ENCODE peak calls at places on chromosome 3, in five cellular contexts. One of them, this sample, is unnamed.

GRCh38 chr3:150005243-150006102 is 34.8 kb upstream of the PFN2 start:
- DNase-seq in DND-41: no peak
- DNase-seq in fibroblast of lung: peak
- DNase-seq in heart right ventricle: no peak
- DNase-seq in sigmoid colon: no peak
- DNase-seq in this sample: no peak

GRCh38 chr3:122694966-122695365 is 14.3 kb downstream of the PARP14 start:
- DNase-seq in DND-41: no peak
- DNase-seq in fibroblast of lung: no peak
- DNase-seq in heart right ventricle: no peak
- DNase-seq in sigmoid colon: no peak
- DNase-seq in this sample: peak

GRCh38 chr3:15535757-15536156 is 14.3 kb upstream of the COLQ start:
- DNase-seq in DND-41: peak
- DNase-seq in fibroblast of lung: no peak
- DNase-seq in heart right ventricle: no peak
- DNase-seq in sigmoid colon: no peak
- DNase-seq in this sample: peak

GRCh38 chr3:73813291-73813977 is 188.7 kb upstream of the PDZRN3 start:
- DNase-seq in DND-41: no peak
- DNase-seq in fibroblast of lung: peak
- DNase-seq in heart right ventricle: no peak
- DNase-seq in sigmoid colon: no peak
- DNase-seq in this sample: no peak

GRCh38 chr3:27574438-27574795 is 90.2 kb upstream of the SLC4A7 start:
- DNase-seq in DND-41: no peak
- DNase-seq in fibroblast of lung: no peak
- DNase-seq in heart right ventricle: no peak
- DNase-seq in sigmoid colon: no peak
- DNase-seq in this sample: no peak

GRCh38 chr3:42823351-42823750 is 14.1 kb downstream of the ACKR2 start:
- DNase-seq in DND-41: no peak
- DNase-seq in fibroblast of lung: peak
- DNase-seq in heart right ventricle: no peak
- DNase-seq in sigmoid colon: no peak
- DNase-seq in this sample: no peak

GRCh38 chr3:196775938-196776337 is 36.3 kb downstream of the PAK2 start:
- DNase-seq in DND-41: no peak
- DNase-seq in fibroblast of lung: no peak
- DNase-seq in heart right ventricle: no peak
- DNase-seq in sigmoid colon: no peak
- DNase-seq in this sample: no peak

GRCh38 chr3:183008799-183009198 is 28.5 kb upstream of the DCUN1D1 start:
- DNase-seq in DND-41: no peak
- DNase-seq in fibroblast of lung: peak
- DNase-seq in heart right ventricle: no peak
- DNase-seq in sigmoid colon: no peak
- DNase-seq in this sample: no peak

GRCh38 chr3:20608054-20608738 is 422.2 kb upstream of the SGO1 start:
- DNase-seq in DND-41: no peak
- DNase-seq in fibroblast of lung: no peak
- DNase-seq in heart right ventricle: no peak
- DNase-seq in sigmoid colon: no peak
- DNase-seq in this sample: no peak

GRCh38 chr3:100971776-100972175 is 21.4 kb downstream of the ABI3BP start:
- DNase-seq in DND-41: no peak
- DNase-seq in fibroblast of lung: no peak
- DNase-seq in heart right ventricle: no peak
- DNase-seq in sigmoid colon: no peak
- DNase-seq in this sample: no peak

GRCh38 chr3:193884652-193885051 is 251.3 kb upstream of the HES1 start:
- DNase-seq in DND-41: no peak
- DNase-seq in fibroblast of lung: no peak
- DNase-seq in heart right ventricle: no peak
- DNase-seq in sigmoid colon: peak
- DNase-seq in this sample: no peak

GRCh38 chr3:61570813-61571212 is 9.4 kb downstream of the PTPRG start:
- DNase-seq in DND-41: no peak
- DNase-seq in fibroblast of lung: no peak
- DNase-seq in heart right ventricle: no peak
- DNase-seq in sigmoid colon: no peak
- DNase-seq in this sample: no peak

GRCh38 chr3:54621181-54621580 is 306.7 kb downstream of the LRTM1 start:
- DNase-seq in DND-41: no peak
- DNase-seq in fibroblast of lung: no peak
- DNase-seq in heart right ventricle: no peak
- DNase-seq in sigmoid colon: no peak
- DNase-seq in this sample: no peak

GRCh38 chr3:71258116-71258515 is 325.4 kb downstream of the FOXP1 start:
- DNase-seq in DND-41: no peak
- DNase-seq in fibroblast of lung: peak
- DNase-seq in heart right ventricle: no peak
- DNase-seq in sigmoid colon: no peak
- DNase-seq in this sample: no peak

GRCh38 chr3:53023072-53023823 is 22.6 kb downstream of the SFMBT1 start:
- DNase-seq in DND-41: no peak
- DNase-seq in fibroblast of lung: no peak
- DNase-seq in heart right ventricle: no peak
- DNase-seq in sigmoid colon: no peak
- DNase-seq in this sample: no peak

GRCh38 chr3:72896996-72897757 is 9.3 kb downstream of the GXYLT2 start:
- DNase-seq in DND-41: no peak
- DNase-seq in fibroblast of lung: peak
- DNase-seq in heart right ventricle: no peak
- DNase-seq in sigmoid colon: no peak
- DNase-seq in this sample: no peak

GRCh38 chr3:172868565-172869172 is 118.1 kb downstream of the ECT2 start:
- DNase-seq in DND-41: no peak
- DNase-seq in fibroblast of lung: no peak
- DNase-seq in heart right ventricle: no peak
- DNase-seq in sigmoid colon: no peak
- DNase-seq in this sample: no peak

GRCh38 chr3:187238239-187238638 is 41.0 kb downstream of the RTP1 start:
- DNase-seq in DND-41: no peak
- DNase-seq in fibroblast of lung: no peak
- DNase-seq in heart right ventricle: no peak
- DNase-seq in sigmoid colon: no peak
- DNase-seq in this sample: no peak

GRCh38 chr3:175065492-175065891 is 206.4 kb downstream of the NAALADL2 start:
- DNase-seq in DND-41: no peak
- DNase-seq in fibroblast of lung: peak
- DNase-seq in heart right ventricle: no peak
- DNase-seq in sigmoid colon: no peak
- DNase-seq in this sample: no peak

GRCh38 chr3:12143949-12144504 is 14.7 kb downstream of the TIMP4 start:
- DNase-seq in DND-41: no peak
- DNase-seq in fibroblast of lung: peak
- DNase-seq in heart right ventricle: peak
- DNase-seq in sigmoid colon: peak
- DNase-seq in this sample: no peak

GRCh38 chr3:150721285-150722130 is 17.8 kb upstream of the ERICH6 start:
- DNase-seq in DND-41: peak
- DNase-seq in fibroblast of lung: peak
- DNase-seq in heart right ventricle: no peak
- DNase-seq in sigmoid colon: no peak
- DNase-seq in this sample: peak

GRCh38 chr3:129112308-129113052 is 9.1 kb downstream of the RAB43 start:
- DNase-seq in DND-41: peak
- DNase-seq in fibroblast of lung: peak
- DNase-seq in heart right ventricle: no peak
- DNase-seq in sigmoid colon: no peak
- DNase-seq in this sample: no peak

GRCh38 chr3:131551761-131552160 is 49.0 kb upstream of the MRPL3 start:
- DNase-seq in DND-41: no peak
- DNase-seq in fibroblast of lung: no peak
- DNase-seq in heart right ventricle: no peak
- DNase-seq in sigmoid colon: no peak
- DNase-seq in this sample: no peak

GRCh38 chr3:192923731-192924130 is 6.1 kb upstream of the MB21D2 start:
- DNase-seq in DND-41: no peak
- DNase-seq in fibroblast of lung: no peak
- DNase-seq in heart right ventricle: no peak
- DNase-seq in sigmoid colon: no peak
- DNase-seq in this sample: no peak

GRCh38 chr3:48426944-48427629 is 2.8 kb downstream of the PLXNB1 start:
- DNase-seq in DND-41: no peak
- DNase-seq in fibroblast of lung: peak
- DNase-seq in heart right ventricle: no peak
- DNase-seq in sigmoid colon: no peak
- DNase-seq in this sample: no peak

GRCh38 chr3:176799675-176800074 is 397.6 kb downstream of the TBL1XR1 start:
- DNase-seq in DND-41: no peak
- DNase-seq in fibroblast of lung: no peak
- DNase-seq in heart right ventricle: no peak
- DNase-seq in sigmoid colon: no peak
- DNase-seq in this sample: no peak

GRCh38 chr3:30631237-30631961 is 25.0 kb downstream of the TGFBR2 start:
- DNase-seq in DND-41: no peak
- DNase-seq in fibroblast of lung: peak
- DNase-seq in heart right ventricle: no peak
- DNase-seq in sigmoid colon: no peak
- DNase-seq in this sample: no peak

GRCh38 chr3:128489860-128490649 is 2.9 kb downstream of the GATA2 start:
- DNase-seq in DND-41: no peak
- DNase-seq in fibroblast of lung: no peak
- DNase-seq in heart right ventricle: no peak
- DNase-seq in sigmoid colon: peak
- DNase-seq in this sample: no peak

GRCh38 chr3:118269537-118270125 is 765.0 kb downstream of the IGSF11 start:
- DNase-seq in DND-41: no peak
- DNase-seq in fibroblast of lung: no peak
- DNase-seq in heart right ventricle: no peak
- DNase-seq in sigmoid colon: no peak
- DNase-seq in this sample: no peak

GRCh38 chr3:47283596-47284364 is 1.0 kb downstream of the KLHL18 start:
- DNase-seq in DND-41: peak
- DNase-seq in fibroblast of lung: peak
- DNase-seq in heart right ventricle: no peak
- DNase-seq in sigmoid colon: peak
- DNase-seq in this sample: no peak

GRCh38 chr3:47280519-47280918 is 2.1 kb downstream of the KIF9 start:
- DNase-seq in DND-41: no peak
- DNase-seq in fibroblast of lung: no peak
- DNase-seq in heart right ventricle: no peak
- DNase-seq in sigmoid colon: peak
- DNase-seq in this sample: no peak

GRCh38 chr3:47283193-47283537 is 421 bp downstream of the KLHL18 start:
- DNase-seq in DND-41: no peak
- DNase-seq in fibroblast of lung: no peak
- DNase-seq in heart right ventricle: peak
- DNase-seq in sigmoid colon: peak
- DNase-seq in this sample: no peak

GRCh38 chr3:47282424-47283192 is at the start of the genes KIF9 and KLHL18:
- DNase-seq in DND-41: peak
- DNase-seq in fibroblast of lung: peak
- DNase-seq in heart right ventricle: peak
- DNase-seq in sigmoid colon: peak
- DNase-seq in this sample: peak
- TF ChIP-seq CTCF in DND-41: peak
- TF ChIP-seq CTCF in fibroblast of lung: no peak
- TF ChIP-seq CTCF in heart right ventricle: no peak
- TF ChIP-seq CTCF in sigmoid colon: no peak
- TF ChIP-seq CTCF in this sample: no peak

GRCh38 chr3:156449712-156450574 is 105.0 kb downstream of the SSR3 start:
- DNase-seq in DND-41: no peak
- DNase-seq in fibroblast of lung: peak
- DNase-seq in heart right ventricle: no peak
- DNase-seq in sigmoid colon: no peak
- DNase-seq in this sample: peak
- TF ChIP-seq CTCF in DND-41: peak
- TF ChIP-seq CTCF in fibroblast of lung: peak
- TF ChIP-seq CTCF in heart right ventricle: peak
- TF ChIP-seq CTCF in sigmoid colon: peak
- TF ChIP-seq CTCF in this sample: peak

GRCh38 chr3:126664591-126665214 is 9.8 kb upstream of the TXNRD3 start:
- DNase-seq in DND-41: no peak
- DNase-seq in fibroblast of lung: no peak
- DNase-seq in heart right ventricle: no peak
- DNase-seq in sigmoid colon: no peak
- DNase-seq in this sample: no peak
- TF ChIP-seq CTCF in DND-41: no peak
- TF ChIP-seq CTCF in fibroblast of lung: no peak
- TF ChIP-seq CTCF in heart right ventricle: no peak
- TF ChIP-seq CTCF in sigmoid colon: no peak
- TF ChIP-seq CTCF in this sample: no peak

GRCh38 chr3:119891944-119892721 is 110.2 kb downstream of the NR1I2 start:
- DNase-seq in DND-41: peak
- DNase-seq in fibroblast of lung: peak
- DNase-seq in heart right ventricle: peak
- DNase-seq in sigmoid colon: no peak
- DNase-seq in this sample: peak
- TF ChIP-seq CTCF in DND-41: peak
- TF ChIP-seq CTCF in fibroblast of lung: peak
- TF ChIP-seq CTCF in heart right ventricle: peak
- TF ChIP-seq CTCF in sigmoid colon: peak
- TF ChIP-seq CTCF in this sample: peak